ENCODE peak calls at places on chromosome 4, in four cellular contexts. Y is stomach, N is fibroblast of lung, H is IMR-90. Z is an unnamed sample.

GRCh38 chr4:117324851-117325491 is 239.6 kb upstream of the TRAM1L1 start:
- DNase-seq in Y (no peak), N (peak; percentile 69), H (peak; percentile 96), Z (peak; percentile 32)

GRCh38 chr4:33837043-33837442 is 2407.3 kb downstream of the ARAP2 start:
- DNase-seq in N (peak; percentile 79), H (peak; percentile 80), Y (no peak), Z (peak; percentile 53)

GRCh38 chr4:140220053-140220452 is 66.1 kb upstream of the MAML3 start:
- DNase-seq in H (no peak), N (no peak), Y (no peak), Z (no peak)

GRCh38 chr4:48912349-48912748 is 5.8 kb upstream of the OCIAD2 start:
- DNase-seq in H (no peak), N (no peak), Y (no peak), Z (no peak)

GRCh38 chr4:138961687-138962086 is 53.9 kb upstream of the NOCT start:
- DNase-seq in N (peak; percentile 71), H (no peak), Y (no peak), Z (no peak)

GRCh38 chr4:74624351-74625151 is 169.8 kb downstream of the BTC start:
- DNase-seq in N (peak; percentile 98), H (peak; percentile 96), Y (no peak), Z (peak; percentile 87)

GRCh38 chr4:188892837-188893236 is 753.6 kb downstream of the TRIML1 start:
- DNase-seq in H (no peak), N (peak; percentile 4), Y (no peak), Z (no peak)

GRCh38 chr4:128606173-128606572 is 203.3 kb upstream of the JADE1 start:
- DNase-seq in H (peak; percentile 79), N (peak; percentile 47), Y (no peak), Z (peak; percentile 4)

GRCh38 chr4:477686-478085 is 21.3 kb downstream of the ZNF721 start:
- DNase-seq in Y (no peak), H (no peak), N (no peak), Z (no peak)

GRCh38 chr4:44736900-44737299 is 10.5 kb upstream of the GNPDA2 start:
- DNase-seq in Y (no peak), N (no peak), H (no peak), Z (no peak)

GRCh38 chr4:100289530-100289888 is 99.2 kb upstream of the DDIT4L start:
- DNase-seq in H (no peak), N (no peak), Y (no peak), Z (no peak)

GRCh38 chr4:33883111-33883510 is 2361.2 kb downstream of the ARAP2 start:
- DNase-seq in Y (no peak), N (no peak), H (no peak), Z (no peak)

GRCh38 chr4:3530663-3531254 is 1.5 kb downstream of the LRPAP1 start:
- DNase-seq in H (no peak), N (no peak), Y (no peak), Z (no peak)

GRCh38 chr4:113293043-113293560 is 243.6 kb downstream of the ANK2 start:
- DNase-seq in H (peak; percentile 68), N (peak; percentile 86), Y (no peak), Z (no peak)

GRCh38 chr4:136706942-136707341 is 825.4 kb downstream of the PCDH18 start:
- DNase-seq in H (no peak), Y (no peak), N (no peak), Z (no peak)

GRCh38 chr4:139986621-139987510 is 167.1 kb downstream of the MAML3 start:
- DNase-seq in H (peak; percentile 28), Y (no peak), N (peak; percentile 70), Z (no peak)

GRCh38 chr4:74370912-74371311 is 6.0 kb downstream of the EREG start:
- DNase-seq in H (peak; percentile 64), N (peak; percentile 82), Y (no peak), Z (no peak)

GRCh38 chr4:106609917-106610316 is 241.3 kb upstream of the GIMD1 start:
- DNase-seq in Y (no peak), H (no peak), N (no peak), Z (no peak)

GRCh38 chr4:54473077-54473545 is 184.6 kb upstream of the KIT start:
- DNase-seq in N (no peak), Y (peak; percentile 27), H (peak; percentile 14), Z (no peak)

GRCh38 chr4:84535901-84536300 is 36.8 kb upstream of the NKX6-1 start:
- DNase-seq in H (no peak), Y (no peak), N (no peak), Z (no peak)

GRCh38 chr4:73728091-73728741 is 12.2 kb upstream of the CXCL8 start:
- DNase-seq in N (no peak), H (no peak), Y (no peak), Z (no peak)

GRCh38 chr4:23884261-23884660 is 5.6 kb downstream of the PPARGC1A start:
- DNase-seq in H (no peak), N (no peak), Y (no peak), Z (no peak)

GRCh38 chr4:23934915-23935314 is 45.1 kb upstream of the PPARGC1A start:
- DNase-seq in N (peak; percentile 98), Y (peak; percentile 75), H (peak; percentile 87), Z (peak; percentile 67)

GRCh38 chr4:1720163-1720983 is 750 bp downstream of the TMEM129 start:
- DNase-seq in H (peak; percentile 28), N (peak; percentile 42), Y (peak; percentile 58), Z (no peak)

GRCh38 chr4:87978656-87979055 is 3.1 kb downstream of the SPP1 start:
- DNase-seq in N (peak; percentile 25), Y (no peak), H (peak; percentile 62), Z (no peak)

GRCh38 chr4:3136454-3136853 is 62.0 kb downstream of the HTT start:
- DNase-seq in Y (no peak), N (peak; percentile 42), H (peak; percentile 21), Z (no peak)

GRCh38 chr4:123477804-123478209 is 81.2 kb downstream of the SPRY1 start:
- DNase-seq in N (peak; percentile 73), Y (no peak), H (peak; percentile 50), Z (no peak)

GRCh38 chr4:117137143-117137542 is 51.8 kb upstream of the TRAM1L1 start:
- DNase-seq in H (peak; percentile 97), Y (no peak), N (peak; percentile 92), Z (peak; percentile 2)

GRCh38 chr4:76990288-76991080 is 40.9 kb downstream of the SEPTIN11 start:
- DNase-seq in Y (no peak), H (peak; percentile 96), N (peak; percentile 93), Z (peak; percentile 90)

GRCh38 chr4:76984788-76985211 is 35.2 kb downstream of the SEPTIN11 start:
- DNase-seq in N (peak; percentile 100), H (peak; percentile 100), Y (no peak), Z (peak; percentile 100)

GRCh38 chr4:76987153-76987562 is 37.6 kb downstream of the SEPTIN11 start:
- DNase-seq in Y (peak; percentile 27), N (peak; percentile 99), H (peak; percentile 99), Z (peak; percentile 99)

GRCh38 chr4:76989391-76990061 is 40.0 kb downstream of the SEPTIN11 start:
- DNase-seq in Y (no peak), N (no peak), H (no peak), Z (no peak)

GRCh38 chr4:76987685-76988084 is 38.1 kb downstream of the SEPTIN11 start:
- DNase-seq in N (no peak), H (no peak), Y (no peak), Z (no peak)
- TF ChIP-seq CTCF in N (no peak), H (peak; percentile 20), Y (no peak), Z (peak; percentile 11)

GRCh38 chr4:110621328-110621812 is 1.5 kb downstream of the PITX2 start:
- DNase-seq in N (no peak), H (no peak), Y (no peak), Z (no peak)
- H3K27me3 ChIP-seq in N (peaks cover 86% of the 10 kb centered on the region), H (peaks cover 71% of the 10 kb centered on the region), Y (peaks cover 100% of the 10 kb centered on the region), Z (peaks cover 49% of the 10 kb centered on the region)

GRCh38 chr4:40190465-40190864 is 6.4 kb upstream of the RHOH start:
- DNase-seq in N (no peak), H (no peak), Y (no peak), Z (no peak)
- H3K4me3 ChIP-seq in N (no peak overlapping the region), H (no peak overlapping the region), Y (no peak overlapping the region), Z (no peak overlapping the region)

DNA sequence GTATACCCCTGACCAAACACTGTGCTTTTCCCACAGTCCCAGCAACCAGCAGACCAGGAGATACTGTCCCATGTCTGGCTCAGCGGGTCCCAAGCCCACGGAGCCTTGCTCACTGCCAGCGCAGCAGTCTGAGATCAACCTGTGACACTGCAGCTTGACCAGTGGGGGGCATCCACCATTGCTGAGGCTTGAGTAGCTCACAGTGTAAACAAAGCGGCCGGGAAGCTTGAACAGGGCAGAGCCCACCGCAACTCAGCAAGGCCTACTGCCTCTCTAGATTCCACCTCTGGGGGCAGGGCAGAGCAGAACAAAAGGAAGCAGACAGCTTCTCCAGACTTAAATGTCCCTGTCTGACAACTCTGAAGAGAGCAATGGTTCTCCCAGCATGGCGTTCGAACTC is 58.1 kb downstream of the SLC10A6 start:
- DNase-seq in N (no peak), Y (no peak), H (no peak), Z (no peak)
- TF ChIP-seq CTCF in N (no peak), Y (no peak), H (no peak), Z (peak; percentile 7)